ENCODE peak calls at places on chromosomes 12 and 14, in six cellular contexts. U is upper lobe of right lung, P is Panc1, N is heart left ventricle, H is dorsolateral prefrontal cortex, Q is lung. S is an unnamed sample.

GRCh38 chr12:124713041-124713435 is 145.6 kb upstream of the NCOR2 start:
- DNase-seq in Q (peak), N (peak), P (no peak), H (no peak), U (peak), S (no peak)

GRCh38 chr12:98645572-98646067 is 530 bp downstream of the APAF1 start:
- DNase-seq in U (no peak), P (no peak), H (no peak), Q (peak), N (peak), S (no peak)

GRCh38 chr14:68172216-68172615 is 352.6 kb downstream of the RAD51B start:
- DNase-seq in N (no peak), H (no peak), U (no peak), Q (no peak), P (no peak), S (no peak)

GRCh38 chr12:131591136-131591535 is 119.8 kb upstream of the SFSWAP start:
- DNase-seq in U (no peak), H (no peak), P (no peak), Q (no peak), N (no peak), S (no peak)

GRCh38 chr12:85423947-85424346 is 143.9 kb downstream of the ALX1 start:
- DNase-seq in N (no peak), P (no peak), U (no peak), H (no peak), Q (no peak), S (no peak)

GRCh38 chr12:101773560-101774206 is 34.4 kb upstream of the SYCP3 start:
- DNase-seq in U (no peak), N (peak), H (peak), Q (peak), P (peak), S (peak)

GRCh38 chr14:69997849-69998248 is 118.6 kb downstream of the SMOC1 start:
- DNase-seq in H (no peak), N (no peak), U (no peak), Q (no peak), P (no peak), S (no peak)

GRCh38 chr14:20679907-20680306 is 4.5 kb upstream of the RNASE4 start:
- DNase-seq in H (peak), N (no peak), U (no peak), Q (peak), P (peak), S (no peak)

GRCh38 chr12:124776126-124776513 is 87.5 kb downstream of the SCARB1 start:
- DNase-seq in N (no peak), Q (no peak), H (no peak), P (no peak), U (no peak), S (no peak)

GRCh38 chr14:77988966-77989365 is 181.2 kb upstream of the NRXN3 start:
- DNase-seq in Q (no peak), N (peak), U (no peak), P (no peak), H (peak), S (no peak)

GRCh38 chr12:111438501-111438900 is 32.8 kb downstream of the SH2B3 start:
- DNase-seq in U (no peak), P (no peak), N (no peak), Q (peak), H (no peak), S (no peak)

GRCh38 chr14:96861568-96862310 is 64.6 kb downstream of the VRK1 start:
- DNase-seq in P (no peak), H (no peak), U (no peak), N (no peak), Q (no peak), S (no peak)

GRCh38 chr14:50594577-50595316 is 34.8 kb downstream of the ATL1 start:
- DNase-seq in P (no peak), H (no peak), U (no peak), N (no peak), Q (no peak), S (no peak)

GRCh38 chr14:49879683-49880204 is 13.1 kb upstream of the ARF6 start:
- DNase-seq in Q (no peak), P (no peak), N (peak), U (no peak), H (no peak), S (no peak)

GRCh38 chr12:30996255-30996654 is 69.7 kb downstream of the TSPAN11 start:
- DNase-seq in N (no peak), H (no peak), Q (no peak), U (no peak), P (no peak), S (no peak)

GRCh38 chr14:23183479-23183878 is at the start of gene SLC7A8:
- DNase-seq in N (peak), P (no peak), U (peak), Q (peak), H (peak), S (no peak)

GRCh38 chr12:64824500-64825142 is at the start of gene TBC1D30:
- DNase-seq in U (peak), N (peak), P (no peak), Q (no peak), H (peak), S (peak)

GRCh38 chr14:68794856-68795601 is 2.2 kb upstream of the ZFP36L1 start:
- DNase-seq in Q (peak), P (no peak), N (no peak), U (peak), H (no peak), S (no peak)

GRCh38 chr14:67167420-67168109 is 21.7 kb upstream of the GARIN2 start:
- DNase-seq in H (no peak), N (no peak), U (no peak), P (no peak), Q (no peak), S (no peak)

GRCh38 chr12:79687711-79688270 is 3.0 kb downstream of the PAWR start:
- DNase-seq in H (no peak), P (no peak), U (no peak), N (no peak), Q (no peak), S (no peak)

GRCh38 chr14:21107360-21107781 is 6.5 kb downstream of the TMEM253 start:
- DNase-seq in N (no peak), U (no peak), Q (no peak), P (no peak), H (no peak), S (no peak)

GRCh38 chr14:92258934-92259333 is 64.0 kb upstream of the SLC24A4 start:
- DNase-seq in H (no peak), P (no peak), N (no peak), U (no peak), Q (no peak), S (no peak)

GRCh38 chr14:87522575-87522974 is 470.4 kb downstream of the GALC start:
- DNase-seq in U (no peak), Q (no peak), H (no peak), N (no peak), P (no peak), S (no peak)

GRCh38 chr14:89629383-89629782 is 212.3 kb upstream of the FOXN3 start:
- DNase-seq in N (no peak), P (no peak), H (no peak), Q (no peak), U (no peak), S (peak)

GRCh38 chr12:21643758-21644157 is 13.9 kb downstream of the LDHB start:
- DNase-seq in P (no peak), H (no peak), U (no peak), Q (no peak), N (no peak), S (no peak)
- TF ChIP-seq CTCF in P (no peak), H (no peak), U (no peak), Q (no peak), N (no peak), S (no peak)

GRCh38 chr12:16962889-16963288 is 356.9 kb upstream of the LMO3 start:
- DNase-seq in Q (no peak), H (no peak), U (no peak), P (no peak), N (no peak), S (no peak)
- TF ChIP-seq CTCF in Q (no peak), H (no peak), U (no peak), P (no peak), N (no peak), S (no peak)

GRCh38 chr12:4763549-4763948 is 43.3 kb downstream of the GALNT8 start:
- DNase-seq in P (no peak), U (peak), Q (no peak), N (no peak), H (no peak), S (peak)
- TF ChIP-seq CTCF in P (no peak), U (peak), Q (no peak), N (no peak), H (no peak), S (peak)

DNA sequence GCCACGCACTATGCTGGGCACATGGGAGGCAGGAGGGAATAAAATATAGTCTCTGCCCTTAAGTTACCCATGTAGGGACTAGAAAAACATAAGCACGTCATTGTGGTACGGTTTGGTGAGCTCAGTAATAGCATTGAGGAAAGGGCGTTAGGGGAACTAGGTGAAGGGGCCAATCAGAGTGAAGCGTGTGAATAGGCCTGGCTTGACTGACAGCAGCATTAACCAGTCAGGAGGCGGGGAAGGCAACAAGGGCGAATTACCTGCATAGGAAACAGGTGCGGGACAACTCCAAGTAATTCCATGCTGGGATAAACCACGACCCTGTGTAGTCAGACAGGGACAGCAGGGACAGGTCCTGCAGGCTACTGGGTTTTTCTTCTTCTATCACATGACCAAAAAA is 107.7 kb downstream of the UNC79 start:
- DNase-seq in U (no peak), N (no peak), H (no peak), P (no peak), Q (no peak), S (no peak)
- TF ChIP-seq CTCF in U (no peak), N (no peak), H (no peak), P (no peak), Q (no peak), S (no peak)

GRCh38 chr12:108457006-108457733 is 57.9 kb upstream of the FICD start:
- DNase-seq in H (no peak), N (peak), P (peak), Q (no peak), U (no peak), S (peak)

GRCh38 chr12:108454539-108455139 is 60.4 kb upstream of the FICD start:
- DNase-seq in P (no peak), H (no peak), Q (no peak), U (no peak), N (no peak), S (no peak)

GRCh38 chr12:108459106-108459505 is 56.0 kb upstream of the FICD start:
- DNase-seq in U (no peak), N (no peak), Q (no peak), P (no peak), H (no peak), S (no peak)

GRCh38 chr12:108455706-108456105 is 59.4 kb upstream of the FICD start:
- DNase-seq in N (no peak), U (no peak), Q (no peak), H (no peak), P (no peak), S (no peak)

GRCh38 chr12:108457734-108458361 is 57.2 kb upstream of the FICD start:
- DNase-seq in H (no peak), P (no peak), Q (no peak), N (no peak), U (no peak), S (no peak)
- TF ChIP-seq CTCF in H (no peak), P (no peak), Q (no peak), N (no peak), U (peak), S (peak)

GRCh38 chr12:76080729-76081415 is 3.6 kb downstream of the NAP1L1 start:
- DNase-seq in N (no peak), Q (no peak), P (no peak), H (no peak), U (no peak), S (no peak)
- TF ChIP-seq CTCF in N (no peak), Q (no peak), P (peak), H (no peak), U (no peak), S (peak)